ENCODE peak calls at places on chromosomes 1 and 21, in ten cellular contexts. One of them, this sample, is unnamed.

GRCh38 chr1:193538690-193539089 is 352.3 kb upstream of the B3GALT2 start:
- DNase-seq in stimulated activated CD8-positive, alpha-beta memory T cell treated with anti-CD3 and anti-CD28 coated beads, Interleukin-4, amount 100 ng/mL, for 48 hours: peak
- DNase-seq in left ventricle myocardium inferior: no peak
- DNase-seq in NCI-H2171: no peak
- DNase-seq in iris pigment epithelial cell: no peak
- DNase-seq in T-helper 17 cell: peak
- DNase-seq in progenitor cell of endocrine pancreas: no peak
- DNase-seq in NCI-H1092: no peak
- DNase-seq in GM23338: no peak
- DNase-seq in PC-9: no peak
- DNase-seq in this sample: no peak

GRCh38 chr1:234154320-234155251 is 218.7 kb upstream of the COA6 start:
- DNase-seq in stimulated activated CD8-positive, alpha-beta memory T cell treated with anti-CD3 and anti-CD28 coated beads, Interleukin-4, amount 100 ng/mL, for 48 hours: no peak
- DNase-seq in left ventricle myocardium inferior: no peak
- DNase-seq in NCI-H2171: peak
- DNase-seq in iris pigment epithelial cell: peak
- DNase-seq in T-helper 17 cell: no peak
- DNase-seq in progenitor cell of endocrine pancreas: no peak
- DNase-seq in NCI-H1092: peak
- DNase-seq in GM23338: peak
- DNase-seq in PC-9: peak
- DNase-seq in this sample: no peak

GRCh38 chr21:41475714-41476405 is 32.1 kb downstream of the TMPRSS2 start:
- DNase-seq in stimulated activated CD8-positive, alpha-beta memory T cell treated with anti-CD3 and anti-CD28 coated beads, Interleukin-4, amount 100 ng/mL, for 48 hours: no peak
- DNase-seq in left ventricle myocardium inferior: no peak
- DNase-seq in NCI-H2171: no peak
- DNase-seq in iris pigment epithelial cell: no peak
- DNase-seq in T-helper 17 cell: no peak
- DNase-seq in progenitor cell of endocrine pancreas: no peak
- DNase-seq in NCI-H1092: no peak
- DNase-seq in GM23338: no peak
- DNase-seq in PC-9: peak
- DNase-seq in this sample: no peak

GRCh38 chr1:6037338-6037762 is 8.3 kb upstream of the KCNAB2 start:
- DNase-seq in stimulated activated CD8-positive, alpha-beta memory T cell treated with anti-CD3 and anti-CD28 coated beads, Interleukin-4, amount 100 ng/mL, for 48 hours: peak
- DNase-seq in left ventricle myocardium inferior: no peak
- DNase-seq in NCI-H2171: no peak
- DNase-seq in iris pigment epithelial cell: peak
- DNase-seq in T-helper 17 cell: no peak
- DNase-seq in progenitor cell of endocrine pancreas: no peak
- DNase-seq in NCI-H1092: peak
- DNase-seq in GM23338: no peak
- DNase-seq in PC-9: no peak
- DNase-seq in this sample: no peak

GRCh38 chr1:235511470-235512240 is 7.4 kb upstream of the B3GALNT2 start:
- DNase-seq in stimulated activated CD8-positive, alpha-beta memory T cell treated with anti-CD3 and anti-CD28 coated beads, Interleukin-4, amount 100 ng/mL, for 48 hours: no peak
- DNase-seq in left ventricle myocardium inferior: no peak
- DNase-seq in NCI-H2171: no peak
- DNase-seq in iris pigment epithelial cell: peak
- DNase-seq in T-helper 17 cell: no peak
- DNase-seq in progenitor cell of endocrine pancreas: no peak
- DNase-seq in NCI-H1092: no peak
- DNase-seq in GM23338: peak
- DNase-seq in PC-9: no peak
- DNase-seq in this sample: no peak

GRCh38 chr1:145719230-145720079 is at the start of gene CD160:
- DNase-seq in stimulated activated CD8-positive, alpha-beta memory T cell treated with anti-CD3 and anti-CD28 coated beads, Interleukin-4, amount 100 ng/mL, for 48 hours: peak
- DNase-seq in left ventricle myocardium inferior: no peak
- DNase-seq in NCI-H2171: no peak
- DNase-seq in iris pigment epithelial cell: no peak
- DNase-seq in T-helper 17 cell: no peak
- DNase-seq in progenitor cell of endocrine pancreas: no peak
- DNase-seq in NCI-H1092: no peak
- DNase-seq in GM23338: peak
- DNase-seq in PC-9: no peak
- DNase-seq in this sample: no peak

GRCh38 chr1:106899644-106900043 is 156.8 kb upstream of the PRMT6 start:
- DNase-seq in stimulated activated CD8-positive, alpha-beta memory T cell treated with anti-CD3 and anti-CD28 coated beads, Interleukin-4, amount 100 ng/mL, for 48 hours: no peak
- DNase-seq in left ventricle myocardium inferior: no peak
- DNase-seq in NCI-H2171: no peak
- DNase-seq in iris pigment epithelial cell: no peak
- DNase-seq in T-helper 17 cell: no peak
- DNase-seq in progenitor cell of endocrine pancreas: no peak
- DNase-seq in NCI-H1092: no peak
- DNase-seq in GM23338: no peak
- DNase-seq in PC-9: no peak
- DNase-seq in this sample: no peak

GRCh38 chr1:221672160-221672762 is 69.6 kb downstream of the DUSP10 start:
- DNase-seq in stimulated activated CD8-positive, alpha-beta memory T cell treated with anti-CD3 and anti-CD28 coated beads, Interleukin-4, amount 100 ng/mL, for 48 hours: no peak
- DNase-seq in left ventricle myocardium inferior: no peak
- DNase-seq in NCI-H2171: no peak
- DNase-seq in iris pigment epithelial cell: peak
- DNase-seq in T-helper 17 cell: no peak
- DNase-seq in progenitor cell of endocrine pancreas: no peak
- DNase-seq in NCI-H1092: no peak
- DNase-seq in GM23338: no peak
- DNase-seq in PC-9: no peak
- DNase-seq in this sample: no peak

GRCh38 chr1:19921310-19921709 is 2.1 kb downstream of the PLA2G2E start:
- DNase-seq in stimulated activated CD8-positive, alpha-beta memory T cell treated with anti-CD3 and anti-CD28 coated beads, Interleukin-4, amount 100 ng/mL, for 48 hours: no peak
- DNase-seq in left ventricle myocardium inferior: no peak
- DNase-seq in NCI-H2171: peak
- DNase-seq in iris pigment epithelial cell: no peak
- DNase-seq in T-helper 17 cell: no peak
- DNase-seq in progenitor cell of endocrine pancreas: no peak
- DNase-seq in NCI-H1092: peak
- DNase-seq in GM23338: no peak
- DNase-seq in PC-9: peak
- DNase-seq in this sample: peak

GRCh38 chr1:232511172-232511571 is 118.8 kb downstream of the SIPA1L2 start:
- DNase-seq in stimulated activated CD8-positive, alpha-beta memory T cell treated with anti-CD3 and anti-CD28 coated beads, Interleukin-4, amount 100 ng/mL, for 48 hours: no peak
- DNase-seq in left ventricle myocardium inferior: no peak
- DNase-seq in NCI-H2171: no peak
- DNase-seq in iris pigment epithelial cell: no peak
- DNase-seq in T-helper 17 cell: no peak
- DNase-seq in progenitor cell of endocrine pancreas: no peak
- DNase-seq in NCI-H1092: no peak
- DNase-seq in GM23338: no peak
- DNase-seq in PC-9: no peak
- DNase-seq in this sample: no peak

GRCh38 chr1:214513394-214513793 is 38.0 kb downstream of the PTPN14 start:
- DNase-seq in stimulated activated CD8-positive, alpha-beta memory T cell treated with anti-CD3 and anti-CD28 coated beads, Interleukin-4, amount 100 ng/mL, for 48 hours: no peak
- DNase-seq in left ventricle myocardium inferior: no peak
- DNase-seq in NCI-H2171: no peak
- DNase-seq in iris pigment epithelial cell: peak
- DNase-seq in T-helper 17 cell: no peak
- DNase-seq in progenitor cell of endocrine pancreas: no peak
- DNase-seq in NCI-H1092: no peak
- DNase-seq in GM23338: no peak
- DNase-seq in PC-9: no peak
- DNase-seq in this sample: no peak

GRCh38 chr1:51517361-51518032 is 1.6 kb downstream of the EPS15 start:
- DNase-seq in stimulated activated CD8-positive, alpha-beta memory T cell treated with anti-CD3 and anti-CD28 coated beads, Interleukin-4, amount 100 ng/mL, for 48 hours: no peak
- DNase-seq in left ventricle myocardium inferior: no peak
- DNase-seq in NCI-H2171: no peak
- DNase-seq in iris pigment epithelial cell: peak
- DNase-seq in T-helper 17 cell: no peak
- DNase-seq in progenitor cell of endocrine pancreas: no peak
- DNase-seq in NCI-H1092: no peak
- DNase-seq in GM23338: no peak
- DNase-seq in PC-9: no peak
- DNase-seq in this sample: no peak